ENCODE peak calls at places on chromosome 4, in six cellular contexts. G is cardiac muscle cell, M is H7, W is heart right ventricle, N is sigmoid colon, B is NT2/D1. Z is an unnamed sample. For H3K36me3, the result is how much of the 10 kb centered on the place peaks cover.

GRCh38 chr4:89486042-89486441 is 178.4 kb upstream of the GPRIN3 start:
- DNase-seq in W (no peak), M (no peak), G (peak), N (no peak), B (no peak), Z (no peak)

GRCh38 chr4:185625503-185625902 is 90.2 kb upstream of the PDLIM3 start:
- DNase-seq in W (no peak), N (no peak), B (no peak), M (no peak), G (no peak), Z (no peak)

GRCh38 chr4:96983830-96984229 is 1143.9 kb downstream of the PDHA2 start:
- DNase-seq in G (peak), W (no peak), B (no peak), M (no peak), N (no peak), Z (no peak)

GRCh38 chr4:185859106-185859505 is 47.1 kb upstream of the SORBS2 start:
- DNase-seq in B (no peak), W (no peak), M (no peak), N (no peak), G (peak), Z (no peak)

GRCh38 chr4:6781561-6781960 is 966 bp upstream of the KIAA0232 start:
- DNase-seq in N (no peak), G (no peak), M (no peak), W (no peak), B (no peak), Z (no peak)

GRCh38 chr4:153495480-153496206 is 29.5 kb downstream of the TMEM131L start:
- DNase-seq in M (no peak), B (no peak), W (no peak), N (no peak), G (no peak), Z (no peak)

GRCh38 chr4:173405840-173406606 is 7.1 kb upstream of the SCRG1 start:
- DNase-seq in N (no peak), G (no peak), B (no peak), M (no peak), W (no peak), Z (no peak)

GRCh38 chr4:150199056-150199455 is 120.8 kb downstream of the DCLK2 start:
- DNase-seq in B (no peak), G (no peak), W (no peak), N (no peak), M (no peak), Z (no peak)

GRCh38 chr4:78644744-78645330 is 93.3 kb downstream of the ANXA3 start:
- DNase-seq in N (peak), M (peak), B (no peak), W (peak), G (peak), Z (no peak)

DNA sequence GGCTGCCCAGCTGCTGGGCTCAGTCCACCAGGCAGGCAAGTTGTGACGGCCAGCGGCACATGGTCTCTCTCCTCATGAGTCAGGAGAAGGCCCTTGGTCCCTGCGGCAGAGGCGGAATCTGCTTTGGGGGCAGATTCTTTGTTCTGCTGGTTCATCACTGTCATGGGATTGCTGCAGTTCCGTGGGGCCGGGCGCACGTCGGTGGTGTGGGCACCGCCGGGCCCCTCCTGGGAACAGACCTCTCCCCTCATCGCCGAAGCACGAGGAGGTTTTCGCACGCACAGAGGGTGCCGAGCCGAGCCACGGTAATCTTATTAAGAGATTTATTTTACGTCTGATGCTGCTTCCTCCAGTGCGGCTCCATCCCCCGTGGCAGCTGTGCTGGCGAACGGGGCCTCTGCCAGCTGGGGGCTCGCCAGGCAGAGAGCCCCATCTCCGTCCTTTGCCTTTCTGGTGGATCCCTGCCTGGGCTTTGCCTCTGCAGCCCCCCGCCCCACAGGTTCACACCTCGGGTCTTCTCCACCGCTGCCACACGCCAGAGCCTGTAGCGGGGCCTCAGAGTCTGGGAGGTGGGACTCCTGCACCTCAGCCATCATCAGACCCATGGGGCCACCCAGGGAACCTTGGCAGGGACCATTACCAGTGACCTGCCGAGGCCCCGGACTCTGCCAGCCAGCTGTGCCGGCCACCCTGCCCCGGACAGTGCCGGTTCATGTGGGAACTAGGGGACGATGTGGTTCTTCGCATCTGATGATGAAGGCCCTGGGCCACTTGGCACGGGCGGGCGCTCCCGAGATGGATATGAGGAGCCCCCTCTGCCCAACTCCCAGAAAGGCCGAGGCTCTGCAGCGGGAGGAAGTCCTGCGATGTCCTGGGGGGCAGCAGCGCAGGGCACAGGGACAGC is 86.6 kb upstream of the NKX1-1 start:
- DNase-seq in W (no peak), N (peak), M (peak), B (no peak), G (no peak), Z (peak)
- H3K36me3 ChIP-seq in W (under half), N (under half), M (under half), B (under half), G (under half), Z (under half)

GRCh38 chr4:108029731-108030130 is 40.0 kb downstream of the HADH start:
- DNase-seq in M (no peak), B (no peak), W (no peak), G (no peak), N (no peak), Z (no peak)
- H3K36me3 ChIP-seq in M (under half), B (under half), W (under half), G (under half), N (half or more), Z (under half)

GRCh38 chr4:3377557-3377956 is 64.2 kb upstream of the HGFAC start:
- DNase-seq in W (no peak), B (no peak), G (no peak), N (peak), M (no peak), Z (no peak)

GRCh38 chr4:3374667-3375066 is 67.1 kb upstream of the HGFAC start:
- DNase-seq in N (peak), G (no peak), W (no peak), B (no peak), M (peak), Z (no peak)

GRCh38 chr4:3376266-3376665 is 65.5 kb upstream of the HGFAC start:
- DNase-seq in N (peak), B (no peak), G (no peak), M (no peak), W (no peak), Z (no peak)

GRCh38 chr4:3374011-3374645 is 67.6 kb upstream of the HGFAC start:
- DNase-seq in B (no peak), W (no peak), G (no peak), M (peak), N (peak), Z (no peak)

DNA sequence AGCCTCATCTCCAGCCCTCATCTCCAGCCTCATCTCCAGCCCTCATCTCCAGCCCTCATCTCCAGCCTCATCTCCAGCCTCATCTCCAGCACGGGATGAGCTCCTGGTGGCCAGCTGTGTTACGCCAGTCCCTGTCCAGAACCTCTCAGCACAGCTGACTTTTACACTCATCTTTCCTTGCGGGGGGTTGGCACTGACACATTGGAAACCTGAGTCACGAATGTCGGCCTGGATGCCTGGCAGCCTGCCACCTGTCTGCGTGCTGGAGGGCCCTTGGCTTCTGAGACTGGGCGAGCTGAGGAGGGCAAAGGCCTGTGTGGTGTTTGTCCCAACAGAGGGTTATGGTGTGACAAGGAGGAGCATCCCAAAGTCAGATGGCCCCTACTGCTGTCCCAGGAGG is 66.1 kb upstream of the HGFAC start:
- DNase-seq in G (peak), B (no peak), N (peak), W (no peak), M (no peak), Z (no peak)
- H3K36me3 ChIP-seq in G (under half), B (under half), N (under half), W (under half), M (under half), Z (under half)

DNA sequence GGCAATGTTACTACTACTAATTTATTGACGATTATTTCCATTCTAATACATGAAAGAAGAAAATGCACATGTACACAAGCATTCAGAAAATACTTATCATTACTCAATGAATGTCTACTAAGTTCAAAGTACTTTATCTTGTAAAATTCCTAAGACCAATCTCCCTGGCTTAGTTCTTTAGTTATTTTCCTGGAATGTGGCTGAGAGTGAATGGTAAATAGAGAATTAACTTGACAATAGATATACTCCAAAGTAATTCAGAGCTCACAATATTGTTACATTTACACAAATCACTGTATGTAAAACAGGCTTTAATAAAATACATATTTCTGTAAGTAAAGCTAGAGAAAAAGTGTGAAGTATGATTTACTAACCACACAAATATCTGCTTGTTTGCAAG is 79.7 kb downstream of the PDS5A start:
- DNase-seq in N (no peak), B (no peak), W (no peak), M (no peak), G (no peak), Z (no peak)
- H3K36me3 ChIP-seq in N (under half), B (half or more), W (under half), M (under half), G (half or more), Z (half or more)

GRCh38 chr4:7795983-7796382 is 143.7 kb downstream of the AFAP1 start:
- DNase-seq in N (no peak), B (no peak), W (no peak), M (no peak), G (no peak), Z (no peak)

GRCh38 chr4:7799306-7799705 is 140.4 kb downstream of the AFAP1 start:
- DNase-seq in G (no peak), N (no peak), W (no peak), B (no peak), M (no peak), Z (no peak)

GRCh38 chr4:7798215-7798995 is 141.3 kb downstream of the AFAP1 start:
- DNase-seq in G (no peak), W (no peak), B (no peak), N (no peak), M (no peak), Z (no peak)

GRCh38 chr4:7799723-7800122 is 139.9 kb downstream of the AFAP1 start:
- DNase-seq in B (no peak), N (no peak), M (no peak), G (no peak), W (no peak), Z (no peak)

GRCh38 chr4:7797330-7797729 is 142.3 kb downstream of the AFAP1 start:
- DNase-seq in W (no peak), M (no peak), B (no peak), N (no peak), G (no peak), Z (no peak)
- H3K36me3 ChIP-seq in W (under half), M (under half), B (half or more), N (under half), G (under half), Z (half or more)

DNA sequence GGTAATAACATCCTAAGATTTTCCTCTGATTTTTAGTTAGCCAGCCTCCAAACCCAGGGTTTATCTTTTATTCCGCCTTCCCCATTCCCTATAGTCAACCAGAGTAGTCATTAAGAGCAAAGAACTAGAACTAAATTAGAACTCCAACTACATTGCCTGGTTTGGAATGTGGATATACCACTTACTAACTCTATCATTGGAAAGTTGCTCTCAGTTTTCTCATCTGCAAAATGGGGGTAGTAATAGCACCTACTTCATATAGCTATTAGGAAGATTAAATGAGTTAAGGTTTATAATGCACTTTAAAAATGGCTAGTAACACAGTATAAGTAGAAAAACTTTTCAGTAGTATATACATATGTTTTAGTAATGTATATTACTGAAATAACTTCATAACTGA is 63.7 kb downstream of the ZAR1 start:
- DNase-seq in N (no peak), B (no peak), M (no peak), G (no peak), W (no peak), Z (no peak)
- H3K36me3 ChIP-seq in N (under half), B (half or more), M (under half), G (half or more), W (half or more), Z (half or more)

DNA sequence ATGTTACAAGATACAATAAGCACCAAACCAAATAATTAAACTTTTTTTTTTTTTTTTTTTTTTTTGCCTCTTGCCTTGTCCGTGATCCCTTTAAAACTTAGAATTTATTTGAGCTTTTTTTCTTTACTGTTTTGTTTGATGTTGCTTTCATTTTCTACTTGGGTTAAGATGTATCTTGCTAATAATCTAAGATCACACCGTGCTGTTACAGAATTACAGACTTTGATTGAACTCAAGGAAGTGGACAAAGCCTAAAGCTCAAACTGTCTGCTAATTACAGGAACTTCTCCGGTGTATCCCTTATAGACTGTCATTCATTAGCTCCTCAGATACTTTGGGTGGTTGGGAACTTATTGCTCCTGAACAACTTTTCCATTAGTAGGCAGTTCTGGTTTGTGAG is 26.5 kb downstream of the STIM2 start:
- DNase-seq in M (no peak), G (no peak), B (no peak), N (no peak), W (no peak), Z (no peak)
- H3K36me3 ChIP-seq in M (under half), G (under half), B (under half), N (under half), W (under half), Z (under half)

GRCh38 chr4:779555-779954 is 46.4 kb downstream of the CPLX1 start:
- DNase-seq in M (no peak), B (no peak), W (no peak), G (no peak), N (no peak), Z (no peak)
- H3K36me3 ChIP-seq in M (under half), B (half or more), W (under half), G (under half), N (under half), Z (half or more)

DNA sequence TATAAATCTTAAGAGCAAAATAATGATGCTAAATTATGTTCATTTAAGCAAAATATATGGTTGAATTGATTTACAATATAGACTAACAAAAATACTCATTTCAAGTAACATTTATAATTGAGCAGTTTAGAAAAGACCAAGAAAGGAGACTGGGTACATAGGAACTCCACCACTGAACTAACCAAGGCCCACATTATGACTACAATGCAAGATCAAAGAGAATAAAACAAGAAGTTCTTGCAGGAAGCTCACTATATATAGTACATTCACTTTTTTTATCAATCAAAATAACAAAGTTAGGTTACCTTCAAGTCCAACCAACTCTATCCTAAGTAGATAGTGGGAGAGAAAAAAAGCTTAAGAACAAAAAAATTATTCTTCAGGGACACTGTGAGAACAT is 8.0 kb downstream of the CHIC2 start:
- DNase-seq in G (no peak), N (no peak), B (no peak), W (no peak), M (no peak), Z (no peak)
- H3K36me3 ChIP-seq in G (under half), N (under half), B (under half), W (under half), M (under half), Z (under half)

GRCh38 chr4:42610941-42611340 is 46.0 kb downstream of the ATP8A1 start:
- DNase-seq in G (no peak), W (no peak), M (no peak), N (no peak), B (no peak), Z (no peak)

GRCh38 chr4:42608551-42608950 is 48.4 kb downstream of the ATP8A1 start:
- DNase-seq in N (no peak), W (no peak), M (no peak), G (no peak), B (no peak), Z (no peak)

GRCh38 chr4:42607011-42607726 is 49.7 kb downstream of the ATP8A1 start:
- DNase-seq in N (no peak), G (no peak), B (no peak), W (no peak), M (no peak), Z (no peak)

GRCh38 chr4:42605264-42605663 is 51.6 kb downstream of the ATP8A1 start:
- DNase-seq in W (no peak), M (no peak), B (no peak), G (no peak), N (no peak), Z (no peak)

GRCh38 chr4:42609051-42609450 is 47.9 kb downstream of the ATP8A1 start:
- DNase-seq in B (no peak), G (no peak), N (no peak), M (no peak), W (no peak), Z (no peak)
- H3K36me3 ChIP-seq in B (under half), G (under half), N (under half), M (under half), W (under half), Z (under half)